ENCODE peak calls at places on chromosome 21, in five cellular contexts. F is fibroblast of lung; S is body of pancreas; Y is CD8-positive, alpha-beta T cell; R is right atrium auricular region. K is an unnamed sample.

GRCh38 chr21:46459356-46460112 is 843 bp downstream of the DIP2A start:
- DNase-seq in F (peak), S (peak), Y (no peak), R (peak), K (no peak)

GRCh38 chr21:31686272-31686913 is 26.9 kb downstream of the SOD1 start:
- DNase-seq in F (no peak), S (no peak), Y (no peak), R (no peak), K (peak)

GRCh38 chr21:37770496-37770895 is 145.8 kb downstream of the KCNJ6 start:
- DNase-seq in F (no peak), S (no peak), Y (no peak), R (no peak), K (no peak)

GRCh38 chr21:33884361-33885157 is 31.0 kb downstream of the ATP5PO start:
- DNase-seq in F (peak), S (no peak), Y (no peak), R (no peak), K (no peak)

GRCh38 chr21:16821588-16821987 is 691.3 kb upstream of the CXADR start:
- DNase-seq in F (peak), S (no peak), Y (no peak), R (no peak), K (no peak)

GRCh38 chr21:27422435-27422834 is 455.5 kb upstream of the ADAMTS5 start:
- DNase-seq in F (peak), S (no peak), Y (no peak), R (no peak), K (no peak)

GRCh38 chr21:37368536-37369279 is 2.1 kb downstream of the DYRK1A start:
- DNase-seq in F (peak), S (no peak), Y (no peak), R (no peak), K (no peak)

GRCh38 chr21:38944903-38945302 is 139.2 kb downstream of the ETS2 start:
- DNase-seq in F (no peak), S (no peak), Y (no peak), R (no peak), K (no peak)

GRCh38 chr21:15826147-15826780 is 96.5 kb downstream of the USP25 start:
- DNase-seq in F (peak), S (peak), Y (no peak), R (no peak), K (no peak)

GRCh38 chr21:29174607-29175013 is 44.2 kb downstream of the MAP3K7CL start:
- DNase-seq in F (no peak), S (no peak), Y (no peak), R (no peak), K (no peak)

GRCh38 chr21:27023186-27023585 is 56.3 kb upstream of the ADAMTS5 start:
- DNase-seq in F (no peak), S (no peak), Y (no peak), R (no peak), K (no peak)

GRCh38 chr21:44957901-44958451 is 18.1 kb downstream of the SLX9 start:
- DNase-seq in F (no peak), S (no peak), Y (no peak), R (no peak), K (no peak)
- H3K27ac ChIP-seq in F (peak), S (no peak), Y (no peak), R (peak), K (peak)

GRCh38 chr21:45026066-45026745 is 48.2 kb upstream of the ADARB1 start:
- DNase-seq in F (no peak), S (no peak), Y (no peak), R (no peak), K (no peak)

GRCh38 chr21:45027241-45028196 is 46.9 kb upstream of the ADARB1 start:
- DNase-seq in F (no peak), S (no peak), Y (no peak), R (no peak), K (no peak)

GRCh38 chr21:45029298-45029967 is 44.9 kb upstream of the ADARB1 start:
- DNase-seq in F (no peak), S (peak), Y (no peak), R (no peak), K (peak)

GRCh38 chr21:45029968-45030636 is 44.3 kb upstream of the ADARB1 start:
- DNase-seq in F (no peak), S (no peak), Y (no peak), R (no peak), K (no peak)

GRCh38 chr21:45026833-45027232 is 47.5 kb upstream of the ADARB1 start:
- DNase-seq in F (no peak), S (no peak), Y (no peak), R (no peak), K (no peak)
- TF ChIP-seq CTCF in F (no peak), S (no peak), Y (no peak), R (no peak), K (no peak)

DNA sequence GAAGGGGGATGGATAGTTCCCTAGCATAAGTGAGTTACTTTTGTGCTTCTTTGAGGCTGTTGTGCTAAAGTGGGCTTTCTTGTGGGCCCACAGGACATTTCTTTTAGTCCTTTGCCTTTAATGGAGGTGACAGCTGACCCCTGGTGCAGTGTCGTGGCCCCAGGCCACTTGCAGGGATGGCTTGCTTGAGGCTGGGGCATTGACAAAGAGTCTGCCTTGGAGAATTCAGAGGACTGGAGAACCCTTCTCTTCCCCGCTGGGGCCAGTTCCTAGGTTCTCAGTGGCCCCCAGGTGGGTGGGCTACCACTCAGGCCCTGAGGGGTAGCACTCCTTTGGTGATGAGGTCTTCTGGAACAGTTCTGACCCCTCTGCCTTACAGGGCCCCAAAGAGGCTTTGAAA is 12.8 kb downstream of the ABCG1 start:
- DNase-seq in F (no peak), S (no peak), Y (no peak), R (no peak), K (no peak)
- H3K27ac ChIP-seq in F (no peak), S (no peak), Y (no peak), R (peak), K (peak)

GRCh38 chr21:44261675-44262295 is at the start of gene DNMT3L:
- DNase-seq in F (no peak), S (no peak), Y (no peak), R (no peak), K (no peak)
- TF ChIP-seq CTCF in F (no peak), S (no peak), Y (no peak), R (no peak), K (no peak)

GRCh38 chr21:42376338-42376982 is 10.1 kb upstream of the TFF1 start:
- DNase-seq in F (no peak), S (peak), Y (no peak), R (no peak), K (no peak)
- H3K27ac ChIP-seq in F (no peak), S (no peak), Y (no peak), R (no peak), K (no peak)

K was measured in dorsolateral prefrontal cortex.